ENCODE peak calls at places on chromosomes 4 and X, in four cellular contexts. I, P, U and V are unnamed samples.

GRCh38 chrX:12802741-12803140 is 11.5 kb downstream of the PRPS2 start:
- DNase-seq in I (no peak), P (no peak), U (no peak), V (no peak)

GRCh38 chr4:87128006-87128705 is 92.3 kb downstream of the KLHL8 start:
- DNase-seq in I (no peak), P (no peak), U (no peak), V (no peak)

GRCh38 chr4:85210353-85210752 is 243.9 kb upstream of the WDFY3 start:
- DNase-seq in I (no peak), P (no peak), U (no peak), V (no peak)

GRCh38 chr4:4780634-4781287 is 78.7 kb upstream of the MSX1 start:
- DNase-seq in I (no peak), P (no peak), U (no peak), V (no peak)

GRCh38 chrX:129779086-129779672 is 570 bp upstream of the SASH3 start:
- DNase-seq in I (no peak), P (no peak), U (no peak), V (no peak)

GRCh38 chr4:138665851-138666250 is 349.7 kb upstream of the NOCT start:
- DNase-seq in I (no peak), P (no peak), U (no peak), V (no peak)

GRCh38 chrX:10117864-10118377 is 38.9 kb upstream of the CLCN4 start:
- DNase-seq in I (no peak), P (no peak), U (no peak), V (no peak)

GRCh38 chr4:98861100-98861499 is 67.8 kb downstream of the EIF4E start:
- DNase-seq in I (no peak), P (no peak), U (no peak), V (no peak)

GRCh38 chrX:9940397-9940796 is 26.8 kb upstream of the CLDN34 start:
- DNase-seq in I (no peak), P (no peak), U (no peak), V (no peak)

GRCh38 chr4:86117781-86118302 is 242.0 kb downstream of the MAPK10 start:
- DNase-seq in I (no peak), P (no peak), U (no peak), V (no peak)

GRCh38 chr4:10893417-10893816 is 208.8 kb upstream of the CLNK start:
- DNase-seq in I (no peak), P (no peak), U (no peak), V (no peak)

GRCh38 chr4:25863906-25864418 is 1.2 kb upstream of the SEL1L3 start:
- DNase-seq in I (peak; percentile 61), P (no peak), U (no peak), V (no peak)

GRCh38 chr4:25865586-25865985 is 2.8 kb upstream of the SEL1L3 start:
- DNase-seq in I (peak; percentile 79), P (peak; percentile 66), U (no peak), V (no peak)

GRCh38 chr4:25863347-25863784 is 578 bp upstream of the SEL1L3 start:
- DNase-seq in I (peak; percentile 90), P (peak; percentile 63), U (no peak), V (no peak)

GRCh38 chr4:25870081-25870480 is 7.3 kb upstream of the SEL1L3 start:
- DNase-seq in I (no peak), P (no peak), U (no peak), V (no peak)

GRCh38 chr4:25867781-25868180 is 5.0 kb upstream of the SEL1L3 start:
- DNase-seq in I (no peak), P (no peak), U (no peak), V (no peak)
- H3K4me1 ChIP-seq in I (peaks cover 19% of the 10 kb centered on the region), P (peaks cover 91% of the 10 kb centered on the region), U (no peaks in the 10 kb centered on the region), V (no peaks in the 10 kb centered on the region)

GRCh38 chrX:53265771-53266170 is 15.6 kb downstream of the IQSEC2 start:
- DNase-seq in I (no peak), P (no peak), U (no peak), V (no peak)
- H3K4me1 ChIP-seq in I (peaks cover 2% of the 10 kb centered on the region), P (no peaks in the 10 kb centered on the region), U (peaks cover 16% of the 10 kb centered on the region), V (peaks cover 49% of the 10 kb centered on the region)

GRCh38 chr4:53364624-53365023 is 1.2 kb downstream of the SCFD2 start:
- DNase-seq in I (no peak), P (no peak), U (no peak), V (no peak)
- H3K4me1 ChIP-seq in I (peaks cover 23% of the 10 kb centered on the region), P (peaks cover 57% of the 10 kb centered on the region), U (peaks cover 42% of the 10 kb centered on the region), V (peaks cover 31% of the 10 kb centered on the region)

GRCh38 chr4:184410748-184411147 is 63.6 kb downstream of the IRF2 start:
- DNase-seq in I (no peak), P (no peak), U (no peak), V (no peak)

GRCh38 chr4:184416913-184417734 is 57.2 kb downstream of the IRF2 start:
- DNase-seq in I (no peak), P (peak; percentile 54), U (peak; percentile 45), V (no peak)

GRCh38 chr4:184413227-184414064 is 60.9 kb downstream of the IRF2 start:
- DNase-seq in I (no peak), P (no peak), U (no peak), V (no peak)

GRCh38 chr4:184417802-184418511 is 56.4 kb downstream of the IRF2 start:
- DNase-seq in I (no peak), P (peak; percentile 44), U (no peak), V (no peak)

GRCh38 chr4:184415071-184415470 is 59.3 kb downstream of the IRF2 start:
- DNase-seq in I (no peak), P (no peak), U (no peak), V (no peak)
- H3K4me1 ChIP-seq in I (peaks cover 21% of the 10 kb centered on the region), P (peaks cover 20% of the 10 kb centered on the region), U (peaks cover 47% of the 10 kb centered on the region), V (peaks cover 51% of the 10 kb centered on the region)

GRCh38 chr4:165137205-165137604 is 24.5 kb upstream of the TMEM192 start:
- DNase-seq in I (no peak), P (no peak), U (no peak), V (no peak)

GRCh38 chr4:165136529-165136928 is 23.9 kb upstream of the TMEM192 start:
- DNase-seq in I (no peak), P (no peak), U (no peak), V (no peak)

GRCh38 chr4:165129924-165130323 is 17.3 kb upstream of the TMEM192 start:
- DNase-seq in I (no peak), P (no peak), U (no peak), V (no peak)

GRCh38 chr4:165133150-165133549 is 20.5 kb upstream of the TMEM192 start:
- DNase-seq in I (no peak), P (no peak), U (no peak), V (no peak)

DNA sequence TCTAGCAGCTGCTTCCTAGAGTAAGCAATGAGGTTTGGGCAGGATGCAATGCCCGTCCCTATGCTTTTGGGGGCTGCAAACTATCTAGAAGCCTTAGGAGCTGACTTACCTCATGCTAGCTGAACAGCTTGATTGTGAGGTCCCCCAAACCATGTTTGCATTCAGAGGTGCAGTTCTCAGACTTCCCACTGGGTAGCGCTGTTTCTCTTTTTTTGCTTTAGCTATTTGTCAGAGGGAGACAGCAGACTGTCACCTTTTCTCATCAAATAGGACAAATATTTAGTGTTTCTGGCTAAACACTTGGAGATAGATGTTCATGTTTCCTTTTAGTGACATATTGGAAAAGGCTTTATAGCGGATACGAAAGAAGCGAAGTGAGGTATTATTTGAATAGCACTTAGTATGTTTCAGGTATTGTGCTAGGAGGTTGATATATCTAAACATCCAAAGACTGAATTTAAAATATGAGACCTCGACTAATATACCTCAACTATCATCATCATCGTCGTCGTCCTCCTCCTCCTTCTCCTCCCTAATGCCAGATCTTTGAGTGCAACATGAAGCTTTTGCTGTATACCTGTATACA is 18.7 kb upstream of the TMEM192 start:
- DNase-seq in I (peak; percentile 37), P (peak; percentile 95), U (peak; percentile 48), V (peak; percentile 45)
- H3K4me1 ChIP-seq in I (no peaks in the 10 kb centered on the region), P (peaks cover 15% of the 10 kb centered on the region), U (no peaks in the 10 kb centered on the region), V (no peaks in the 10 kb centered on the region)